ENCODE peak calls at places on chromosomes 2 and 18, in nine cellular contexts. U is fibroblast of lung, D is tibial nerve, G is astrocyte of the spinal cord, H is ascending aorta, A is GM12865, N is cardiac muscle cell, I is A549, T is foreskin fibroblast. R is an unnamed sample.

GRCh38 chr2:105369777-105370690 is 28.8 kb downstream of the FHL2 start:
- DNase-seq in U (peak; percentile 80), T (peak; percentile 92), D (peak; percentile 82), N (peak; percentile 83), I (peak; percentile 86), A (peak; percentile 92), H (peak; percentile 91), G (peak; percentile 81), R (peak; percentile 93)

GRCh38 chr2:108637304-108637669 is 82.0 kb upstream of the RANBP2 start:
- DNase-seq in D (no peak), U (peak; percentile 97), A (peak; percentile 46), N (peak; percentile 89), H (peak; percentile 83), I (peak; percentile 32), T (peak; percentile 86), G (peak; percentile 91), R (peak; percentile 95)

GRCh38 chr2:121530210-121530562 is 494 bp upstream of the RNU4ATAC start:
- DNase-seq in N (peak; percentile 85), D (no peak), U (peak; percentile 81), G (peak; percentile 84), A (peak; percentile 85), H (peak; percentile 85), T (peak; percentile 86), I (peak; percentile 84), R (peak; percentile 78)

GRCh38 chr2:73827018-73827417 is 1.7 kb upstream of the STAMBP start:
- DNase-seq in H (no peak), U (peak; percentile 28), A (peak; percentile 49), N (peak; percentile 20), G (peak; percentile 59), T (peak; percentile 56), D (no peak), I (peak; percentile 48), R (peak; percentile 69)

GRCh38 chr18:8948471-8949149 is 153.9 kb upstream of the NDUFV2 start:
- DNase-seq in N (no peak), G (peak; percentile 84), T (peak; percentile 93), I (peak; percentile 53), U (peak; percentile 97), H (no peak), D (no peak), A (no peak), R (peak; percentile 88)

GRCh38 chr2:173947131-173947530 is 18.0 kb downstream of the SP3 start:
- DNase-seq in T (no peak), G (no peak), N (no peak), I (no peak), D (no peak), H (no peak), A (no peak), U (peak; percentile 73), R (no peak)

GRCh38 chr2:26299488-26300092 is 46.4 kb upstream of the SELENOI start:
- DNase-seq in A (peak; percentile 22), I (no peak), U (peak; percentile 67), H (peak; percentile 68), D (no peak), N (peak; percentile 40), G (peak; percentile 84), T (peak; percentile 80), R (peak; percentile 70)

GRCh38 chr2:42602218-42602936 is 33.9 kb downstream of the MTA3 start:
- DNase-seq in H (no peak), D (no peak), N (no peak), G (no peak), U (no peak), I (no peak), T (no peak), A (peak; percentile 41), R (no peak)

GRCh38 chr2:161946489-161947107 is 127.4 kb downstream of the DPP4 start:
- DNase-seq in D (no peak), N (peak; percentile 40), U (peak; percentile 15), T (peak; percentile 54), H (no peak), G (peak; percentile 48), I (peak; percentile 12), A (peak; percentile 15), R (peak; percentile 53)

GRCh38 chr2:197498937-197499593 is 575 bp downstream of the HSPD1 start:
- DNase-seq in H (peak; percentile 81), U (peak; percentile 58), G (peak; percentile 47), D (peak; percentile 25), I (peak; percentile 58), T (peak; percentile 70), N (peak; percentile 84), A (peak; percentile 79), R (peak; percentile 57)

GRCh38 chr2:42888321-42888720 is 95.9 kb upstream of the HAAO start:
- DNase-seq in I (no peak), N (no peak), G (peak; percentile 70), T (no peak), A (no peak), U (peak; percentile 95), D (no peak), H (no peak), R (peak; percentile 38)

GRCh38 chr2:1413156-1413690 is at the start of gene TPO:
- DNase-seq in U (no peak), I (no peak), T (no peak), H (no peak), N (no peak), G (no peak), A (no peak), D (no peak), R (no peak)

GRCh38 chr2:127283275-127283674 is 10.7 kb downstream of the ERCC3 start:
- DNase-seq in I (no peak), H (no peak), T (no peak), U (no peak), N (no peak), D (no peak), A (no peak), G (no peak), R (no peak)

GRCh38 chr2:169415233-169415748 is 53.0 kb upstream of the LRP2 start:
- DNase-seq in T (no peak), G (no peak), U (no peak), I (no peak), A (no peak), D (no peak), N (no peak), H (no peak), R (no peak)

GRCh38 chr2:102486941-102487702 is 14.1 kb downstream of the SLC9A4 start:
- DNase-seq in A (no peak), U (peak; percentile 7), I (no peak), H (no peak), D (no peak), G (no peak), N (no peak), T (no peak), R (no peak)

GRCh38 chr18:74930616-74931015 is 278.3 kb downstream of the PTGR3 start:
- DNase-seq in T (no peak), G (peak; percentile 46), D (no peak), H (no peak), U (peak; percentile 42), I (no peak), A (no peak), N (no peak), R (peak; percentile 11)

GRCh38 chr2:106816974-106817373 is 69.0 kb downstream of the ST6GAL2 start:
- DNase-seq in A (no peak), N (no peak), T (no peak), I (no peak), D (no peak), H (peak; percentile 86), U (no peak), G (no peak), R (no peak)

GRCh38 chr2:153986488-153987229 is 114.9 kb downstream of the GALNT13 start:
- DNase-seq in G (peak; percentile 48), U (peak; percentile 18), D (no peak), N (no peak), H (no peak), A (no peak), I (peak; percentile 64), T (no peak), R (peak; percentile 18)

GRCh38 chr2:199434555-199434954 is 23.2 kb downstream of the SATB2 start:
- DNase-seq in U (no peak), T (no peak), D (no peak), N (no peak), I (no peak), A (no peak), H (no peak), G (no peak), R (no peak)

DNA sequence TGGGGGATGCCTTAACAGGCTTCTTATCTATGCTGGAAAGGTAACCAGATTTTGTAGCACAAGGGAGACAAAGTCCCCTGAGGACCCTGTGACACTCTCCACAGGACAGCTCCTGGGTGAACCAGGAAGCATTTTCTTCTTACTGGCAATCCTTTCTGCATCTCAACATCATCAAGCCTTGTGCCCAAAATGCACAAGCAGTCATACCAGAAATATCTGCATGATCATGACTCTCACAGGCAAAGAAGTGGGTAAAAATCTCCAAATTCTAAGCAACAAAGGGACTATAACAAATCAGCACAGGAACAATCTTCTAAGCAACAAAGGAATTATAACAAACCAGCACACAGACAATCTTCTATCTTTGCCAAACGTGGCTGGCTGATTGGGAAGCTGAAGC is 99.1 kb upstream of the CD226 start:
- DNase-seq in T (peak; percentile 45), U (peak; percentile 40), A (no peak), D (no peak), G (no peak), H (no peak), N (no peak), I (no peak), R (no peak)
- H3K4me3 ChIP-seq in T (no peak overlapping the region), U (no peak overlapping the region), A (no peak overlapping the region), D (no peak overlapping the region), G (no peak overlapping the region), H (no peak overlapping the region), N (no peak overlapping the region), I (no peak overlapping the region), R (no peak overlapping the region)

GRCh38 chr2:235793163-235793752 is 299.4 kb downstream of the AGAP1 start:
- DNase-seq in I (peak; percentile 25), U (peak; percentile 12), A (peak; percentile 6), N (peak; percentile 86), G (no peak), T (peak; percentile 24), H (no peak), D (no peak), R (peak; percentile 38)
- TF ChIP-seq CTCF in I (peak; percentile 41), U (no peak), A (peak; percentile 26), N (peak; percentile 39), G (peak; percentile 53), T (peak; percentile 12), H (no peak), D (no peak), R (peak; percentile 30)

DNA sequence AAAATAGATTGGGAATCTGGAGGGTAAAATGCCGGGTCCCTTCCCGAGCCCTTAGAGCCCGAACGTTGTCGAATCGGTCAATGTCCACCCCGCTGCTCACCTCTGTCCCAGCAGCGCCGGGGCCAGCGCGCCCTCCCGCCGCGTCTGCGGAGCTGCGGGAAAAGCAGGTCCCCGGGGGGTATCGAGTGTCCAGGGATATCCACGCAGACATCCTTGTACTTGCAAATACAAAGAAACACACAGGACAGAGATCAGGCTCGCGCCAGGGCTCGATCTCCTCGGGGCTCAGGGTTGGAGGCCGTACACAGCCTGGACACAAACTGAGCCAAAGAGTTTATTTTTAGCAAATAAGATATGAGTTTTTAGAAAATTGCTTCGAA is 2.3 kb upstream of the GATA6 start:
- DNase-seq in U (no peak), D (no peak), H (peak; percentile 74), N (no peak), T (no peak), I (peak; percentile 5), G (no peak), A (no peak), R (no peak)
- H3K4me3 ChIP-seq in U (no peak overlapping the region), D (no peak overlapping the region), H (peak overlapping the region; percentile 90), N (peak overlapping the region; percentile 94), T (no peak overlapping the region), I (peak overlapping the region; percentile 72), G (no peak overlapping the region), A (no peak overlapping the region), R (peak overlapping the region; percentile 89)

DNA sequence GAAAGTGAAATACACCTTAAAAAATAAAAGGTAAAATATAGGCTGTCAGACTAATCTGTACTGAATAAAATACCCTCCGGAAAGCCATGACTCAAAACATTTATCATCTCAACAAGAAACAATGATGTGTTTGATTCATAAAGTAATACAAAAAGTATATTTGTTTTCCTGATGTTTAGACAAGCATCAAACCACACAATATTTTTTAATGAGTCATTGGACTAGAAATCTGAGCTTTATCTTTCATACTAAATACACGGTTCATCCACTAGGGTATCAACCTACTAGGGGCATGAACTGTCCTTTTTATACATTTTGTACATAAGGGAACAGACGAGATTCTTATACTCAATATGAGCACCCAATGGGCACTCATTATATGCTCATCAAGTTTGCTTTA is 31.3 kb downstream of the CD226 start:
- DNase-seq in A (no peak), U (peak; percentile 6), I (peak; percentile 7), H (no peak), T (peak; percentile 4), D (no peak), G (no peak), N (no peak), R (no peak)
- TF ChIP-seq CTCF in A (no peak), U (no peak), I (no peak), H (no peak), T (no peak), D (no peak), G (no peak), N (no peak), R (peak; percentile 13)